ENCODE peak calls at places on chromosomes 2 and 18, in four cellular contexts. F is pancreas, S is HCT116, G is ovary. X is an unnamed sample.

GRCh38 chr2:174546519-174547506 is 50.8 kb downstream of the WIPF1 start:
- DNase-seq in G (no peak), S (peak; percentile 29), F (no peak), X (no peak)

GRCh38 chr2:42781204-42781603 is 11.2 kb downstream of the HAAO start:
- DNase-seq in F (no peak), S (no peak), G (no peak), X (no peak)

GRCh38 chr18:32056613-32057358 is 34.9 kb upstream of the RNF138 start:
- DNase-seq in S (no peak), F (no peak), G (no peak), X (no peak)

GRCh38 chr2:184322615-184323014 is 275.7 kb upstream of the ZNF804A start:
- DNase-seq in F (no peak), G (no peak), S (no peak), X (no peak)

GRCh38 chr2:121617042-121617599 is 32.1 kb downstream of the CLASP1 start:
- DNase-seq in G (no peak), F (no peak), S (no peak), X (no peak)

GRCh38 chr2:45119038-45119437 is 109.8 kb upstream of the SIX2 start:
- DNase-seq in S (no peak), F (no peak), G (no peak), X (no peak)

GRCh38 chr2:211144078-211144477 is 587.7 kb downstream of the CPS1 start:
- DNase-seq in F (no peak), S (peak; percentile 7), G (no peak), X (no peak)

GRCh38 chr2:45300026-45300750 is 290.9 kb upstream of the SIX2 start:
- DNase-seq in G (no peak), S (no peak), F (no peak), X (no peak)

GRCh38 chr2:101330253-101330921 is 21.9 kb upstream of the RNF149 start:
- DNase-seq in F (peak; percentile 58), G (no peak), S (no peak), X (peak; percentile 32)

GRCh38 chr2:40371525-40372277 is 80.2 kb downstream of the SLC8A1 start:
- DNase-seq in G (no peak), F (no peak), S (no peak), X (peak; percentile 43)

GRCh38 chr2:206085742-206086445 is at the start of gene INO80D:
- DNase-seq in S (peak; percentile 62), F (peak; percentile 89), G (peak; percentile 75), X (peak; percentile 86)

GRCh38 chr2:36352711-36353110 is 2.9 kb upstream of the CRIM1 start:
- DNase-seq in S (no peak), F (no peak), G (no peak), X (no peak)

GRCh38 chr18:75638597-75639467 is 211.3 kb upstream of the SMIM21 start:
- DNase-seq in F (no peak), S (no peak), G (no peak), X (no peak)

GRCh38 chr2:9656270-9656766 is 25.5 kb upstream of the YWHAQ start:
- DNase-seq in G (no peak), F (no peak), S (no peak), X (no peak)

GRCh38 chr2:160379399-160379798 is 114.2 kb downstream of the RBMS1 start:
- DNase-seq in G (no peak), F (no peak), S (no peak), X (no peak)

GRCh38 chr2:164538250-164538866 is 82.9 kb downstream of the GRB14 start:
- DNase-seq in G (no peak), S (peak; percentile 7), F (no peak), X (no peak)

GRCh38 chr2:72968286-72968685 is 51.0 kb downstream of the EMX1 start:
- DNase-seq in G (no peak), S (no peak), F (peak; percentile 51), X (no peak)

GRCh38 chr18:55136864-55137263 is 177.6 kb upstream of the CCDC68 start:
- DNase-seq in F (no peak), S (no peak), G (no peak), X (no peak)

GRCh38 chr2:2600466-2600865 is 269.4 kb upstream of the MYT1L start:
- DNase-seq in G (no peak), F (no peak), S (no peak), X (no peak)

GRCh38 chr2:31366733-31367132 is 47.8 kb downstream of the XDH start:
- DNase-seq in F (no peak), G (no peak), S (no peak), X (no peak)

GRCh38 chr2:45182667-45183620 is 173.7 kb upstream of the SIX2 start:
- DNase-seq in S (no peak), F (no peak), G (no peak), X (no peak)

GRCh38 chr2:26978061-26978596 is 7.7 kb downstream of the MAPRE3 start:
- DNase-seq in S (no peak), G (no peak), F (peak; percentile 91), X (peak; percentile 37)

GRCh38 chr18:50696929-50697328 is 122.9 kb downstream of the MRO start:
- DNase-seq in S (no peak), F (no peak), G (no peak), X (no peak)

GRCh38 chr2:147525724-147526489 is 318.9 kb upstream of the ACVR2A start:
- DNase-seq in F (no peak), S (no peak), G (no peak), X (no peak)

GRCh38 chr2:39228413-39229209 is 15.2 kb downstream of the CDKL4 start:
- DNase-seq in S (no peak), G (no peak), F (no peak), X (no peak)
- TF ChIP-seq CTCF in S (no peak), G (no peak), F (peak; percentile 3), X (no peak)

GRCh38 chr2:165691615-165692014 is 102.4 kb downstream of the GALNT3 start:
- DNase-seq in G (peak; percentile 28), F (no peak), S (no peak), X (no peak)
- H3K4me1 ChIP-seq in G (no peaks in the 10 kb centered on the region), F (no peaks in the 10 kb centered on the region), S (no peaks in the 10 kb centered on the region), X (no peaks in the 10 kb centered on the region)

GRCh38 chr18:44732604-44733003 is 51.9 kb downstream of the SETBP1 start:
- DNase-seq in G (no peak), F (no peak), S (no peak), X (no peak)

GRCh38 chr18:44731160-44731865 is 50.6 kb downstream of the SETBP1 start:
- DNase-seq in F (no peak), S (no peak), G (no peak), X (no peak)

GRCh38 chr18:44727291-44727690 is 46.6 kb downstream of the SETBP1 start:
- DNase-seq in G (no peak), F (no peak), S (no peak), X (no peak)

GRCh38 chr18:44731866-44732555 is 51.3 kb downstream of the SETBP1 start:
- DNase-seq in S (no peak), G (no peak), F (no peak), X (no peak)

GRCh38 chr18:44729631-44730101 is 49.0 kb downstream of the SETBP1 start:
- DNase-seq in G (no peak), F (no peak), S (no peak), X (no peak)
- H3K27ac ChIP-seq in G (no peak overlapping the region), F (no peak overlapping the region), S (no peak overlapping the region), X (no peak overlapping the region)

GRCh38 chr2:197810023-197810422 is 5.6 kb downstream of the PLCL1 start:
- DNase-seq in F (no peak), S (no peak), G (no peak), X (no peak)

GRCh38 chr2:197810490-197810889 is 6.1 kb downstream of the PLCL1 start:
- DNase-seq in S (no peak), G (no peak), F (no peak), X (no peak)

GRCh38 chr2:197809064-197809463 is 4.7 kb downstream of the PLCL1 start:
- DNase-seq in S (no peak), F (no peak), G (no peak), X (no peak)

DNA sequence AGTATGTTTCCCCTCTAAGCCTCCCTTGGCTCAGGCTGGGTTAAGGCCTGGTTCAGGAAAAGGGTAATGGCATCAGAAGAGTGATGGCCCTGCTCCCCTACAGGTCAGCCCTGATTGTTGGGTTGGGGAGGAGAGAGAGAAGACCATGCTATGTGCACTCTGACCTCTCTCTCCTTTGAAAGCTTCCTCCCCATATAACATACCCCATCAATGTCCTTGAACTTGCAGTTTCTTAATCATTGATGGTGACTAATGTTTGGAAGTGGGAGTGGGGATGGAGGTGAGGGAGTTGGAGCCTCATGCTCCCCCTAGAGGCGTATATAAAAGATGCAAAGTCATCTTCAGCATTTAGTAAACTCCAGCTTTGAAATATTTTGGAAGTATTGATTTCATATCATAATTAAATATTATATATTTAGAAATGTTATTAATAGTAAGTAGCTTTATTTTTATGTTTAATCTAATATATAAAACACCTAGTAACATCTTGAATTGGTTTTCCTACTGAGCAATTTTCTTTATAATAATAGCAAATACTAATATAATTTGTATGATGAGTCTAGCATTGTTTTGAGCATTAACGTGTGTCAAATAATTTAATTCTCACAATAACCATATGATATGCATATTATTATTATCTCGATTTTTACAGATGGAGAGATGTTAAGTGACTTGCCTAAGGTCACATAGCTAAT is 8.8 kb downstream of the PLCL1 start:
- DNase-seq in G (no peak), F (no peak), S (peak; percentile 12), X (no peak)
- TF ChIP-seq CTCF in G (no peak), F (peak; percentile 45), S (peak; percentile 68), X (peak; percentile 44)

DNA sequence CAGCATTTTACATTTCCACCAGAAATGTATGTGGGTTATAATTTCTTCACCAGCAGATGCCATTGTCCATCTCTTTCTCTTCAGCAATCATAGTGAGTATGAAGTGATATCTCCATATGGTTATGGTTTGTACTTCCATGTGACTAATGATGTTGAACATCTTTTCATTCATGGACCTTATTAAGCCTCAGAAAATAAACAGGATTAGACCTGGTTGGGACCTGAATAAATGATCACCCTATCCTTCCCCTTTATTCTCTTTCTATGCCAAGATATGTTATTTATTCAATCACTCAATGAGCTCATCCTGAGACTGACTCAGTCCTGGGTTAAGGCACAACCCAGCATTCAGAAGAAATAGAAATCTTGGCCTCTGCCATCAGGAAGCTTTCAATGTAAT is 86.6 kb downstream of the ANTXR1 start:
- DNase-seq in S (no peak), G (no peak), F (no peak), X (no peak)
- H3K4me1 ChIP-seq in S (no peaks in the 10 kb centered on the region), G (peaks cover 5% of the 10 kb centered on the region), F (no peaks in the 10 kb centered on the region), X (peaks cover 4% of the 10 kb centered on the region)

X was measured in psoas muscle.